ENCODE peak calls at places on chromosomes 2 and 18, in eight cellular contexts. One of them, this sample, is unnamed.

GRCh38 chr2:12700989-12701388 is 15.7 kb upstream of the TRIB2 start:
- DNase-seq in PC-9: no peak
- DNase-seq in spleen: no peak
- DNase-seq in HCT116: no peak
- DNase-seq in endothelial cell of umbilical vein: no peak
- DNase-seq in Peyer's patch: no peak
- DNase-seq in body of pancreas: no peak
- DNase-seq in H9: no peak
- DNase-seq in this sample: no peak

GRCh38 chr18:73807551-73808192 is 340.0 kb downstream of the FBXO15 start:
- DNase-seq in spleen: no peak
- DNase-seq in H9: no peak
- DNase-seq in body of pancreas: no peak
- DNase-seq in HCT116: no peak
- DNase-seq in Peyer's patch: no peak
- DNase-seq in PC-9: no peak
- DNase-seq in endothelial cell of umbilical vein: no peak
- DNase-seq in this sample: no peak

GRCh38 chr18:31506024-31506742 is 8.2 kb downstream of the DSG2 start:
- DNase-seq in HCT116: no peak
- DNase-seq in PC-9: no peak
- DNase-seq in body of pancreas: no peak
- DNase-seq in Peyer's patch: no peak
- DNase-seq in spleen: no peak
- DNase-seq in H9: no peak
- DNase-seq in endothelial cell of umbilical vein: peak; percentile 6
- DNase-seq in this sample: no peak

GRCh38 chr2:1233280-1233679 is 180.0 kb upstream of the TPO start:
- DNase-seq in spleen: no peak
- DNase-seq in HCT116: no peak
- DNase-seq in endothelial cell of umbilical vein: no peak
- DNase-seq in body of pancreas: no peak
- DNase-seq in Peyer's patch: no peak
- DNase-seq in H9: no peak
- DNase-seq in PC-9: no peak
- DNase-seq in this sample: no peak

GRCh38 chr18:75067996-75068645 is 140.8 kb downstream of the PTGR3 start:
- DNase-seq in PC-9: no peak
- DNase-seq in endothelial cell of umbilical vein: no peak
- DNase-seq in spleen: no peak
- DNase-seq in HCT116: no peak
- DNase-seq in body of pancreas: no peak
- DNase-seq in Peyer's patch: peak; percentile 23
- DNase-seq in H9: no peak
- DNase-seq in this sample: no peak

GRCh38 chr2:239025081-239025801 is 177.4 kb downstream of the TWIST2 start:
- DNase-seq in HCT116: no peak
- DNase-seq in endothelial cell of umbilical vein: peak; percentile 50
- DNase-seq in PC-9: peak; percentile 21
- DNase-seq in body of pancreas: no peak
- DNase-seq in H9: no peak
- DNase-seq in spleen: peak; percentile 58
- DNase-seq in Peyer's patch: no peak
- DNase-seq in this sample: no peak

GRCh38 chr18:48799724-48800315 is 150.9 kb downstream of the SMAD7 start:
- DNase-seq in body of pancreas: peak; percentile 2
- DNase-seq in PC-9: no peak
- DNase-seq in H9: peak; percentile 11
- DNase-seq in spleen: peak; percentile 48
- DNase-seq in Peyer's patch: peak; percentile 29
- DNase-seq in HCT116: no peak
- DNase-seq in endothelial cell of umbilical vein: no peak
- DNase-seq in this sample: no peak

GRCh38 chr18:3578621-3579020 is 128.6 kb downstream of the TGIF1 start:
- DNase-seq in PC-9: no peak
- DNase-seq in HCT116: no peak
- DNase-seq in spleen: no peak
- DNase-seq in Peyer's patch: no peak
- DNase-seq in H9: no peak
- DNase-seq in body of pancreas: no peak
- DNase-seq in endothelial cell of umbilical vein: no peak
- DNase-seq in this sample: no peak

GRCh38 chr2:151849413-151850010 is 21.3 kb upstream of the ARL5A start:
- DNase-seq in Peyer's patch: no peak
- DNase-seq in endothelial cell of umbilical vein: no peak
- DNase-seq in spleen: no peak
- DNase-seq in body of pancreas: no peak
- DNase-seq in H9: no peak
- DNase-seq in HCT116: no peak
- DNase-seq in PC-9: no peak
- DNase-seq in this sample: no peak

GRCh38 chr18:35634376-35634775 is 52.8 kb downstream of the GALNT1 start:
- DNase-seq in spleen: no peak
- DNase-seq in PC-9: no peak
- DNase-seq in body of pancreas: no peak
- DNase-seq in H9: no peak
- DNase-seq in endothelial cell of umbilical vein: peak; percentile 42
- DNase-seq in HCT116: no peak
- DNase-seq in Peyer's patch: no peak
- DNase-seq in this sample: no peak

GRCh38 chr2:121686218-121686617 is 37.0 kb upstream of the CLASP1 start:
- DNase-seq in PC-9: no peak
- DNase-seq in H9: no peak
- DNase-seq in Peyer's patch: no peak
- DNase-seq in HCT116: no peak
- DNase-seq in spleen: no peak
- DNase-seq in body of pancreas: no peak
- DNase-seq in endothelial cell of umbilical vein: no peak
- DNase-seq in this sample: no peak

GRCh38 chr18:11654736-11655604 is 34.1 kb upstream of the GNAL start:
- DNase-seq in Peyer's patch: peak; percentile 68
- DNase-seq in H9: peak; percentile 72
- DNase-seq in endothelial cell of umbilical vein: peak; percentile 32
- DNase-seq in PC-9: peak; percentile 49
- DNase-seq in HCT116: peak; percentile 27
- DNase-seq in body of pancreas: peak; percentile 68
- DNase-seq in spleen: no peak
- DNase-seq in this sample: no peak

GRCh38 chr2:16398487-16399043 is 267.1 kb downstream of the CYRIA start:
- DNase-seq in spleen: no peak
- DNase-seq in body of pancreas: no peak
- DNase-seq in Peyer's patch: no peak
- DNase-seq in endothelial cell of umbilical vein: no peak
- DNase-seq in HCT116: no peak
- DNase-seq in H9: no peak
- DNase-seq in PC-9: no peak
- DNase-seq in this sample: no peak

GRCh38 chr18:50855976-50856772 is 22.7 kb upstream of the ME2 start:
- DNase-seq in spleen: no peak
- DNase-seq in HCT116: no peak
- DNase-seq in PC-9: no peak
- DNase-seq in endothelial cell of umbilical vein: no peak
- DNase-seq in H9: no peak
- DNase-seq in body of pancreas: no peak
- DNase-seq in Peyer's patch: no peak
- DNase-seq in this sample: no peak

GRCh38 chr2:209579236-209579749 is 155.4 kb downstream of the MAP2 start:
- DNase-seq in HCT116: no peak
- DNase-seq in PC-9: no peak
- DNase-seq in H9: peak; percentile 31
- DNase-seq in spleen: no peak
- DNase-seq in Peyer's patch: no peak
- DNase-seq in endothelial cell of umbilical vein: peak; percentile 27
- DNase-seq in body of pancreas: no peak
- DNase-seq in this sample: no peak

GRCh38 chr2:12712871-12713270 is 3.9 kb upstream of the TRIB2 start:
- DNase-seq in spleen: no peak
- DNase-seq in H9: no peak
- DNase-seq in endothelial cell of umbilical vein: no peak
- DNase-seq in HCT116: no peak
- DNase-seq in Peyer's patch: no peak
- DNase-seq in PC-9: no peak
- DNase-seq in body of pancreas: no peak
- DNase-seq in this sample: no peak

GRCh38 chr18:62324917-62325805 is at the start of gene TNFRSF11A:
- DNase-seq in endothelial cell of umbilical vein: peak; percentile 30
- DNase-seq in body of pancreas: peak; percentile 79
- DNase-seq in HCT116: no peak
- DNase-seq in PC-9: peak; percentile 60
- DNase-seq in H9: peak; percentile 77
- DNase-seq in Peyer's patch: peak; percentile 80
- DNase-seq in spleen: peak; percentile 87
- DNase-seq in this sample: peak; percentile 56

GRCh38 chr2:110755494-110756078 is 23.2 kb downstream of the ACOXL start:
- DNase-seq in spleen: no peak
- DNase-seq in PC-9: no peak
- DNase-seq in body of pancreas: no peak
- DNase-seq in HCT116: no peak
- DNase-seq in Peyer's patch: no peak
- DNase-seq in H9: no peak
- DNase-seq in endothelial cell of umbilical vein: peak; percentile 30
- DNase-seq in this sample: no peak

GRCh38 chr18:44821924-44822323 is 141.2 kb downstream of the SETBP1 start:
- DNase-seq in body of pancreas: no peak
- DNase-seq in spleen: no peak
- DNase-seq in HCT116: no peak
- DNase-seq in PC-9: no peak
- DNase-seq in H9: no peak
- DNase-seq in Peyer's patch: no peak
- DNase-seq in endothelial cell of umbilical vein: no peak
- DNase-seq in this sample: no peak

GRCh38 chr2:1455466-1455865 is 42.2 kb downstream of the TPO start:
- DNase-seq in HCT116: no peak
- DNase-seq in Peyer's patch: no peak
- DNase-seq in body of pancreas: no peak
- DNase-seq in H9: no peak
- DNase-seq in PC-9: no peak
- DNase-seq in endothelial cell of umbilical vein: no peak
- DNase-seq in spleen: no peak
- DNase-seq in this sample: no peak

GRCh38 chr2:56464613-56465012 is 280.8 kb downstream of the CCDC85A start:
- DNase-seq in HCT116: no peak
- DNase-seq in spleen: no peak
- DNase-seq in body of pancreas: no peak
- DNase-seq in H9: no peak
- DNase-seq in endothelial cell of umbilical vein: no peak
- DNase-seq in PC-9: no peak
- DNase-seq in Peyer's patch: no peak
- DNase-seq in this sample: no peak

GRCh38 chr18:23498877-23499570 is 4.3 kb upstream of the RMC1 start:
- DNase-seq in spleen: peak; percentile 91
- DNase-seq in PC-9: peak; percentile 24
- DNase-seq in H9: peak; percentile 79
- DNase-seq in endothelial cell of umbilical vein: peak; percentile 54
- DNase-seq in HCT116: peak; percentile 59
- DNase-seq in Peyer's patch: peak; percentile 87
- DNase-seq in body of pancreas: peak; percentile 78
- DNase-seq in this sample: peak; percentile 63

GRCh38 chr2:177257471-177257870 is 7.1 kb downstream of the NFE2L2 start:
- DNase-seq in Peyer's patch: no peak
- DNase-seq in HCT116: no peak
- DNase-seq in body of pancreas: no peak
- DNase-seq in PC-9: no peak
- DNase-seq in spleen: no peak
- DNase-seq in endothelial cell of umbilical vein: no peak
- DNase-seq in H9: no peak
- DNase-seq in this sample: no peak
- H3K27ac ChIP-seq in Peyer's patch: no peak overlapping the region
- H3K27ac ChIP-seq in HCT116: no peak overlapping the region
- H3K27ac ChIP-seq in body of pancreas: no peak overlapping the region
- H3K27ac ChIP-seq in PC-9: no peak overlapping the region
- H3K27ac ChIP-seq in spleen: no peak overlapping the region
- H3K27ac ChIP-seq in endothelial cell of umbilical vein: no peak overlapping the region
- H3K27ac ChIP-seq in H9: no peak overlapping the region
- H3K27ac ChIP-seq in this sample: no peak overlapping the region

DNA sequence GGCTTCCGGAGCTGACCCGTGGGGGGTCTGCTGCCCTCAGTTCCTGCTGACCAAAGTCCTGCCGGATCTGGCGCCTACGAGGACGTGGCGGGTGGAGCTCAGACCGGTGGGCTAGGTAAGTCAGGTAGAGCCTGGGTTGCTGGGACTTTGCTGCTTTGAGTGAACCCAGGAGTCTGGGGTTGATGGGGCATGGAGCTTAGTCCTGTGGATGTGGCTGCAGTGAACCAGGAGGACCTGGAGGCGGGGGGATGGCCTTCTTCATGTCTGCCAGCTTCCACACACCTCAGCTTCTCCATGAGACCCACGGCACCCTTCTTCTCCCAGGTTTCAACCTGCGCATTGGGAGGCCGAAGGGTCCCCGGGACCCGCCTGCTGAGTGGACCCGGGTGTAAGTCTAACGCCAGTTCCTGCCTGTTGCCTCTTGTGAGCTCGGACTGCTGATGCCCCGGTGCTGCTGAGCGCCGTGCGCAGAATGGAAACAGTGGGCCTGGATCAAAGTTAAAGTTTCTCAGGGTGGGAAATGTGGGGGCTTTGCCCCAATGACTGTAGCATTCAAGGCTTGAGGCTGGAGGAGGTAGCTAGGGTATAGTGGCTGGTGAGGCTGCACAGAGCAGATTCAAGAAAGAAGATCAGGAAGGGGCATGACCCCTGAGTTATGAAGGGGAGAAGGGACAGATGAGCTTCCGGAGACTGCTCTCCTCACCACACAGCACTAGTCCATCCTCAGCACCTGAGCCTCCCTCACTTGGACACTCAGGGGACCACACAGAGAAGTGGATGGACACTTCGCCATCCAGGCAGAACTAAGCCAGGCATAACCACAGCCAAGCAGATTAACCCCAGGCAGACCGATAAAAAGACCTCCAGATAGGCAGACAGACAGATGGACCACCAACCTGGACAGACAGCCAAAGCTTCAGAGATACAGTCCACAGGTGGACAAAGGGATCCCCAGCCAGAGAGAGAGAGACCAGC is 17.3 kb downstream of the PTPN18 start:
- DNase-seq in Peyer's patch: no peak
- DNase-seq in H9: no peak
- DNase-seq in body of pancreas: no peak
- DNase-seq in endothelial cell of umbilical vein: no peak
- DNase-seq in HCT116: no peak
- DNase-seq in spleen: peak; percentile 83
- DNase-seq in PC-9: no peak
- DNase-seq in this sample: no peak
- TF ChIP-seq CTCF in Peyer's patch: no peak
- TF ChIP-seq CTCF in H9: no peak
- TF ChIP-seq CTCF in body of pancreas: no peak
- TF ChIP-seq CTCF in endothelial cell of umbilical vein: peak; percentile 2
- TF ChIP-seq CTCF in HCT116: no peak
- TF ChIP-seq CTCF in spleen: peak; percentile 22
- TF ChIP-seq CTCF in PC-9: peak; percentile 47
- TF ChIP-seq CTCF in this sample: no peak

GRCh38 chr2:105752691-105753090 is 8.0 kb downstream of the NCK2 start:
- DNase-seq in Peyer's patch: no peak
- DNase-seq in H9: no peak
- DNase-seq in HCT116: no peak
- DNase-seq in PC-9: no peak
- DNase-seq in body of pancreas: no peak
- DNase-seq in spleen: no peak
- DNase-seq in endothelial cell of umbilical vein: no peak
- DNase-seq in this sample: no peak
- H3K27ac ChIP-seq in Peyer's patch: no peak overlapping the region
- H3K27ac ChIP-seq in H9: no peak overlapping the region
- H3K27ac ChIP-seq in HCT116: no peak overlapping the region
- H3K27ac ChIP-seq in PC-9: no peak overlapping the region
- H3K27ac ChIP-seq in body of pancreas: no peak overlapping the region
- H3K27ac ChIP-seq in spleen: peak overlapping the region; percentile 72
- H3K27ac ChIP-seq in endothelial cell of umbilical vein: no peak overlapping the region
- H3K27ac ChIP-seq in this sample: peak overlapping the region; percentile 88

GRCh38 chr18:64409511-64409910 is 260.6 kb upstream of the LINC00305 start:
- DNase-seq in body of pancreas: peak; percentile 5
- DNase-seq in HCT116: no peak
- DNase-seq in Peyer's patch: no peak
- DNase-seq in spleen: no peak
- DNase-seq in endothelial cell of umbilical vein: peak; percentile 5
- DNase-seq in H9: no peak
- DNase-seq in PC-9: no peak
- DNase-seq in this sample: no peak
- TF ChIP-seq CTCF in body of pancreas: peak; percentile 51
- TF ChIP-seq CTCF in HCT116: peak; percentile 12
- TF ChIP-seq CTCF in Peyer's patch: peak; percentile 2
- TF ChIP-seq CTCF in spleen: peak; percentile 27
- TF ChIP-seq CTCF in endothelial cell of umbilical vein: no peak
- TF ChIP-seq CTCF in H9: peak; percentile 75
- TF ChIP-seq CTCF in PC-9: peak; percentile 65
- TF ChIP-seq CTCF in this sample: no peak